ENCODE peak calls at places on chromosomes 16 and 17, in five cellular contexts. F, J, B, Z and E are unnamed samples.

GRCh38 chr16:27585200-27585599 is 35.3 kb downstream of the KATNIP start:
- DNase-seq in F (no peak), J (no peak), B (no peak), Z (no peak), E (no peak)

GRCh38 chr17:75571197-75571884 is 16.3 kb upstream of the MYO15B start:
- DNase-seq in F (peak), J (no peak), B (peak), Z (no peak), E (peak)

GRCh38 chr17:69761767-69762321 is 313.2 kb upstream of the KCNJ16 start:
- DNase-seq in F (no peak), J (peak), B (no peak), Z (peak), E (no peak)

GRCh38 chr17:17928422-17929386 is 43.5 kb downstream of the TOM1L2 start:
- DNase-seq in F (no peak), J (no peak), B (no peak), Z (no peak), E (no peak)

GRCh38 chr16:10121496-10121895 is 60.7 kb downstream of the GRIN2A start:
- DNase-seq in F (no peak), J (no peak), B (no peak), Z (peak), E (no peak)

GRCh38 chr16:20023190-20023589 is 50.5 kb downstream of the GPR139 start:
- DNase-seq in F (peak), J (peak), B (no peak), Z (peak), E (no peak)

GRCh38 chr16:55297910-55298175 is 26.2 kb upstream of the IRX6 start:
- DNase-seq in F (no peak), J (no peak), B (no peak), Z (peak), E (no peak)

GRCh38 chr17:9905078-9905415 is at the start of gene RCVRN:
- DNase-seq in F (no peak), J (no peak), B (no peak), Z (no peak), E (no peak)

GRCh38 chr16:88807626-88808453 is 3.9 kb downstream of the APRT start:
- DNase-seq in F (no peak), J (no peak), B (no peak), Z (no peak), E (no peak)

GRCh38 chr16:82704369-82704768 is 77.6 kb downstream of the CDH13 start:
- DNase-seq in F (no peak), J (no peak), B (no peak), Z (no peak), E (no peak)

GRCh38 chr16:68332411-68333121 is 21.7 kb downstream of the PRMT7 start:
- DNase-seq in F (no peak), J (no peak), B (peak), Z (no peak), E (peak)

GRCh38 chr16:64437706-64438329 is 684.0 kb downstream of the CDH11 start:
- DNase-seq in F (peak), J (no peak), B (no peak), Z (no peak), E (no peak)

GRCh38 chr17:74742153-74742515 is 5.1 kb downstream of the RAB37 start:
- DNase-seq in F (peak), J (no peak), B (peak), Z (no peak), E (peak)

GRCh38 chr16:86219655-86220445 is 290.5 kb upstream of the FOXF1 start:
- DNase-seq in F (no peak), J (no peak), B (no peak), Z (no peak), E (no peak)

GRCh38 chr17:79543566-79543965 is 67.3 kb downstream of the RBFOX3 start:
- DNase-seq in F (no peak), J (no peak), B (no peak), Z (no peak), E (no peak)

GRCh38 chr16:30997887-30998711 is 12.3 kb downstream of the STX1B start:
- DNase-seq in F (no peak), J (no peak), B (no peak), Z (peak), E (no peak)

GRCh38 chr17:40730974-40731373 is 24.2 kb downstream of the KRT25 start:
- DNase-seq in F (no peak), J (no peak), B (no peak), Z (no peak), E (no peak)

GRCh38 chr16:86515780-86516617 is 5.7 kb downstream of the FOXF1 start:
- DNase-seq in F (no peak), J (no peak), B (no peak), Z (no peak), E (no peak)

GRCh38 chr17:62626719-62627218 is 701 bp upstream of the MRC2 start:
- DNase-seq in F (no peak), J (peak), B (no peak), Z (peak), E (no peak)

GRCh38 chr17:75498726-75499213 is 16.6 kb downstream of the CASKIN2 start:
- DNase-seq in F (no peak), J (no peak), B (no peak), Z (no peak), E (no peak)

GRCh38 chr16:61681124-61681523 is 355.1 kb downstream of the CDH8 start:
- DNase-seq in F (no peak), J (no peak), B (no peak), Z (no peak), E (no peak)

GRCh38 chr17:77332981-77333685 is 192.4 kb downstream of the SEC14L1 start:
- DNase-seq in F (no peak), J (no peak), B (no peak), Z (peak), E (no peak)

GRCh38 chr16:67718668-67719047 is 458 bp downstream of the GFOD2 start:
- DNase-seq in F (peak), J (no peak), B (no peak), Z (peak), E (peak)

GRCh38 chr16:47939690-47940089 is 216.1 kb downstream of the ABCC12 start:
- DNase-seq in F (no peak), J (no peak), B (no peak), Z (peak), E (no peak)